ENCODE peak calls at places on chromosomes 5 and 9, in nine cellular contexts. D is GM12865; G is activated CD4-positive, alpha-beta T cell treated with anti-CD3 and anti-CD28 coated beads for 48 hours; U is esophagus squamous epithelium; I is GM12892; L is Calu3; R is nucleus accumbens; V is hippocampal formation; B is neuronal stem cell. W is an unnamed sample.

GRCh38 chr5:159022178-159022556 is 77.5 kb downstream of the EBF1 start:
- DNase-seq in D (no peak), B (no peak), R (no peak), U (no peak), L (no peak), I (no peak), G (no peak), V (no peak), W (peak)

GRCh38 chr5:126543660-126544059 is 51.4 kb downstream of the ALDH7A1 start:
- DNase-seq in G (no peak), D (no peak), L (no peak), R (no peak), I (no peak), U (no peak), V (no peak), B (no peak), W (no peak)

GRCh38 chr5:322281-322941 is 897 bp downstream of the AHRR start:
- DNase-seq in D (no peak), I (peak), L (no peak), G (peak), U (no peak), B (no peak), V (no peak), R (no peak), W (no peak)

GRCh38 chr5:160787247-160787646 is 64.8 kb downstream of the ATP10B start:
- DNase-seq in V (no peak), I (no peak), L (peak), R (no peak), D (peak), G (peak), U (no peak), B (no peak), W (no peak)

GRCh38 chr5:159525117-159525516 is 194.8 kb upstream of the IL12B start:
- DNase-seq in D (no peak), G (no peak), R (no peak), V (no peak), L (no peak), U (no peak), I (no peak), B (no peak), W (no peak)

GRCh38 chr9:129879103-129879699 is 43.9 kb downstream of the USP20 start:
- DNase-seq in L (no peak), I (no peak), V (no peak), R (no peak), D (no peak), B (no peak), U (no peak), G (no peak), W (no peak)

GRCh38 chr5:13659391-13659790 is 285.1 kb downstream of the DNAH5 start:
- DNase-seq in I (no peak), B (no peak), U (no peak), L (no peak), V (no peak), D (no peak), G (no peak), R (no peak), W (no peak)

GRCh38 chr5:95818181-95819147 is 4.1 kb downstream of the GLRX start:
- DNase-seq in U (no peak), G (peak), R (no peak), V (peak), D (peak), I (no peak), B (no peak), L (no peak), W (no peak)

GRCh38 chr5:139138790-139139189 is 59.4 kb downstream of the SIL1 start:
- DNase-seq in U (no peak), I (no peak), R (no peak), D (peak), L (peak), G (no peak), V (no peak), B (no peak), W (no peak)

GRCh38 chr5:73183491-73183891 is 10.5 kb downstream of the TMEM174 start:
- DNase-seq in I (no peak), L (peak), U (no peak), R (no peak), D (no peak), B (no peak), V (no peak), G (no peak), W (no peak)

GRCh38 chr9:125024917-125025316 is 84.0 kb upstream of the GOLGA1 start:
- DNase-seq in D (no peak), B (no peak), I (no peak), U (no peak), L (no peak), R (no peak), G (no peak), V (no peak), W (no peak)

GRCh38 chr9:26341545-26341944 is 551.1 kb downstream of the CAAP1 start:
- DNase-seq in V (no peak), I (no peak), L (no peak), D (no peak), G (no peak), U (no peak), R (no peak), B (no peak), W (no peak)

GRCh38 chr9:122076773-122077172 is 16.3 kb downstream of the TTLL11 start:
- DNase-seq in I (no peak), R (no peak), G (no peak), B (no peak), U (no peak), L (no peak), V (no peak), D (no peak), W (no peak)

GRCh38 chr5:5065472-5065871 is 74.7 kb upstream of the ADAMTS16 start:
- DNase-seq in I (no peak), G (no peak), R (no peak), D (no peak), V (no peak), L (no peak), B (no peak), U (no peak), W (no peak)

GRCh38 chr9:119003218-119003617 is 366.0 kb downstream of the BRINP1 start:
- DNase-seq in I (no peak), U (no peak), G (no peak), L (no peak), B (no peak), R (no peak), D (no peak), V (no peak), W (no peak)

GRCh38 chr9:96150324-96151023 is 151.5 kb downstream of the HSD17B3 start:
- DNase-seq in B (no peak), G (peak), D (peak), I (no peak), R (no peak), V (no peak), L (no peak), U (no peak), W (no peak)

GRCh38 chr5:1880377-1881272 is 2.1 kb downstream of the IRX4 start:
- DNase-seq in I (no peak), G (no peak), L (no peak), R (no peak), B (no peak), D (no peak), U (no peak), V (no peak), W (no peak)

GRCh38 chr9:75451505-75451904 is 363.2 kb downstream of the OSTF1 start:
- DNase-seq in V (no peak), L (no peak), D (no peak), U (no peak), B (no peak), I (no peak), G (no peak), R (no peak), W (no peak)

GRCh38 chr5:149071756-149072155 is 8.9 kb upstream of the SH3TC2 start:
- DNase-seq in V (no peak), I (no peak), D (no peak), B (no peak), R (no peak), L (no peak), G (no peak), U (no peak), W (no peak)

W was measured in thoracic aorta.